ENCODE peak calls at places on chromosomes 7 and 10, in five cellular contexts. D is CD4-positive, alpha-beta T cell; Y is BE2C; F is colonic mucosa; O is upper lobe of left lung. H is an unnamed sample.

GRCh38 chr10:91632671-91633550 is at the start of gene PPP1R3C:
- DNase-seq in D (peak; percentile 10), O (peak; percentile 88), Y (peak; percentile 96), F (peak; percentile 83), H (peak; percentile 88)

GRCh38 chr10:98063740-98064027 is 33.3 kb upstream of the CRTAC1 start:
- DNase-seq in Y (no peak), D (no peak), O (no peak), F (no peak), H (no peak)

GRCh38 chr10:34319197-34319846 is 495.8 kb downstream of the PARD3 start:
- DNase-seq in O (peak; percentile 87), Y (peak; percentile 11), D (no peak), F (peak; percentile 57), H (peak; percentile 55)

GRCh38 chr10:62356447-62356846 is 17.7 kb upstream of the ZNF365 start:
- DNase-seq in D (no peak), Y (no peak), F (no peak), O (no peak), H (no peak)

GRCh38 chr10:14282271-14282670 is 48.5 kb downstream of the FRMD4A start:
- DNase-seq in Y (no peak), O (no peak), F (no peak), D (no peak), H (no peak)

GRCh38 chr7:97118306-97118917 is 914 bp downstream of the SDHAF3 start:
- DNase-seq in Y (no peak), F (no peak), O (no peak), D (no peak), H (no peak)

GRCh38 chr10:93437000-93437945 is 44.9 kb downstream of the MYOF start:
- DNase-seq in Y (no peak), F (no peak), O (peak; percentile 87), D (no peak), H (peak; percentile 95)

GRCh38 chr10:89062861-89063260 is 72.3 kb downstream of the FAS start:
- DNase-seq in Y (no peak), D (no peak), O (no peak), F (no peak), H (peak; percentile 29)

GRCh38 chr10:90787906-90788491 is 69.8 kb downstream of the HTR7 start:
- DNase-seq in F (peak; percentile 34), O (no peak), D (no peak), Y (peak; percentile 28), H (no peak)

GRCh38 chr7:4266270-4267040 is 415.6 kb upstream of the FOXK1 start:
- DNase-seq in Y (no peak), F (peak; percentile 11), O (no peak), D (no peak), H (no peak)

GRCh38 chr7:50205011-50205410 is 99.5 kb upstream of the IKZF1 start:
- DNase-seq in D (no peak), F (no peak), O (no peak), Y (no peak), H (no peak)

GRCh38 chr7:91645542-91645941 is 235.0 kb downstream of the MTERF1 start:
- DNase-seq in F (no peak), Y (no peak), D (no peak), O (no peak), H (no peak)

GRCh38 chr10:127576751-127577161 is 27.6 kb downstream of the NPS start:
- DNase-seq in O (no peak), D (no peak), Y (no peak), F (no peak), H (no peak)

GRCh38 chr10:82228701-82229100 is 353.7 kb downstream of the NRG3 start:
- DNase-seq in D (no peak), O (no peak), Y (no peak), F (no peak), H (no peak)

GRCh38 chr10:96695366-96695765 is 24.9 kb downstream of the PIK3AP1 start:
- DNase-seq in Y (no peak), D (no peak), O (no peak), F (no peak), H (no peak)

GRCh38 chr7:35875292-35875691 is 74.4 kb downstream of the SEPTIN7 start:
- DNase-seq in D (no peak), O (no peak), Y (no peak), F (no peak), H (no peak)

GRCh38 chr10:91798736-91799579 is 732 bp downstream of the TNKS2 start:
- DNase-seq in Y (no peak), F (peak; percentile 46), O (peak; percentile 61), D (peak; percentile 54), H (no peak)

GRCh38 chr10:91033536-91033935 is 112.6 kb upstream of the ANKRD1 start:
- DNase-seq in F (no peak), O (no peak), Y (peak; percentile 62), D (no peak), H (no peak)

GRCh38 chr10:8369666-8370065 is 315.2 kb downstream of the GATA3 start:
- DNase-seq in F (no peak), O (no peak), D (no peak), Y (no peak), H (no peak)

GRCh38 chr7:5282464-5283316 is at the start of gene SLC29A4:
- DNase-seq in F (peak; percentile 58), Y (peak; percentile 60), O (peak; percentile 44), D (no peak), H (peak; percentile 40)

GRCh38 chr10:15857001-15857608 is 3.2 kb downstream of the MINDY3 start:
- DNase-seq in F (peak; percentile 21), Y (no peak), D (no peak), O (no peak), H (no peak)

GRCh38 chr10:131162866-131163265 is 148.7 kb downstream of the TCERG1L start:
- DNase-seq in D (no peak), O (no peak), F (no peak), Y (no peak), H (no peak)

GRCh38 chr7:115476666-115477065 is 553.9 kb downstream of the TFEC start:
- DNase-seq in O (no peak), D (no peak), F (no peak), Y (no peak), H (no peak)

GRCh38 chr10:101031796-101032636 is 982 bp downstream of the SFXN3 start:
- DNase-seq in Y (peak; percentile 64), O (peak; percentile 83), F (peak; percentile 77), D (peak; percentile 85), H (peak; percentile 69)

GRCh38 chr7:96418600-96418999 is 96.7 kb upstream of the SLC25A13 start:
- DNase-seq in F (no peak), O (no peak), Y (no peak), D (no peak), H (no peak)

GRCh38 chr10:74347522-74347921 is 196.5 kb downstream of the ADK start:
- DNase-seq in Y (no peak), F (no peak), D (no peak), O (no peak), H (no peak)

GRCh38 chr10:79608505-79609375 is 2.0 kb upstream of the SFTPA1 start:
- DNase-seq in Y (peak; percentile 63), D (no peak), O (peak; percentile 53), F (peak; percentile 34), H (no peak)

GRCh38 chr7:137652721-137653120 is 194.1 kb downstream of the DGKI start:
- DNase-seq in F (no peak), O (no peak), Y (no peak), D (no peak), H (no peak)

GRCh38 chr10:48931188-48931587 is 8.5 kb downstream of the LRRC18 start:
- DNase-seq in Y (no peak), F (no peak), D (no peak), O (no peak), H (no peak)
- H3K27me3 ChIP-seq in Y (no peaks in the 10 kb centered on the region), F (no peaks in the 10 kb centered on the region), D (no peaks in the 10 kb centered on the region), O (no peaks in the 10 kb centered on the region), H (no peaks in the 10 kb centered on the region)

DNA sequence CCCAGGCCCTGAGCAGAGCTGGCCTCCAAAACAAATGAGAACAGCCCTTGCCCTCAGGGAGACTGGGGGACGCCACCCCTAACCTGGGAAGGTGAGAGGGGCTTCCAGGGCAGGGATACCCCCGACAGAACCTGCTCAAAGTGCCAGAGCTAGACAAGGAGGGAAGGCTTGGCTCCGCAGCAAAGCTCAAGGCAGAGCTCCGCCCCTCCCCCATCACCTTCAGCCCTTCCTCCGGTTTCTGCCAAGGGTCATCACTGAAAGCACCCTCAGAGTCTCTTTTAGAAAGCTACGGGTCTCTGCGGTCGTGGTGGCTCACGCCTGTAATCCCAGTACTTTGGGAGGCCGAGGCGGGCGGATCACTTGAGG is 73.4 kb upstream of the CUX1 start:
- DNase-seq in D (no peak), Y (no peak), F (peak; percentile 33), O (no peak), H (peak; percentile 20)
- H3K27me3 ChIP-seq in D (no peaks in the 10 kb centered on the region), Y (peaks cover 3% of the 10 kb centered on the region), F (no peaks in the 10 kb centered on the region), O (no peaks in the 10 kb centered on the region), H (no peaks in the 10 kb centered on the region)

GRCh38 chr7:45920543-45921380 is at the start of gene IGFBP3:
- DNase-seq in F (no peak), O (no peak), D (no peak), Y (peak; percentile 53), H (peak; percentile 48)
- H3K27me3 ChIP-seq in F (peaks cover 37% of the 10 kb centered on the region), O (peaks cover 19% of the 10 kb centered on the region), D (peaks cover 63% of the 10 kb centered on the region), Y (peaks cover 72% of the 10 kb centered on the region), H (no peaks in the 10 kb centered on the region)

GRCh38 chr7:1259621-1260020 is 26.9 kb downstream of the UNCX start:
- DNase-seq in D (no peak), O (no peak), F (no peak), Y (no peak), H (no peak)
- H3K27me3 ChIP-seq in D (peaks cover 27% of the 10 kb centered on the region), O (peaks cover 19% of the 10 kb centered on the region), F (peaks cover 9% of the 10 kb centered on the region), Y (peaks cover 94% of the 10 kb centered on the region), H (peaks cover 8% of the 10 kb centered on the region)

DNA sequence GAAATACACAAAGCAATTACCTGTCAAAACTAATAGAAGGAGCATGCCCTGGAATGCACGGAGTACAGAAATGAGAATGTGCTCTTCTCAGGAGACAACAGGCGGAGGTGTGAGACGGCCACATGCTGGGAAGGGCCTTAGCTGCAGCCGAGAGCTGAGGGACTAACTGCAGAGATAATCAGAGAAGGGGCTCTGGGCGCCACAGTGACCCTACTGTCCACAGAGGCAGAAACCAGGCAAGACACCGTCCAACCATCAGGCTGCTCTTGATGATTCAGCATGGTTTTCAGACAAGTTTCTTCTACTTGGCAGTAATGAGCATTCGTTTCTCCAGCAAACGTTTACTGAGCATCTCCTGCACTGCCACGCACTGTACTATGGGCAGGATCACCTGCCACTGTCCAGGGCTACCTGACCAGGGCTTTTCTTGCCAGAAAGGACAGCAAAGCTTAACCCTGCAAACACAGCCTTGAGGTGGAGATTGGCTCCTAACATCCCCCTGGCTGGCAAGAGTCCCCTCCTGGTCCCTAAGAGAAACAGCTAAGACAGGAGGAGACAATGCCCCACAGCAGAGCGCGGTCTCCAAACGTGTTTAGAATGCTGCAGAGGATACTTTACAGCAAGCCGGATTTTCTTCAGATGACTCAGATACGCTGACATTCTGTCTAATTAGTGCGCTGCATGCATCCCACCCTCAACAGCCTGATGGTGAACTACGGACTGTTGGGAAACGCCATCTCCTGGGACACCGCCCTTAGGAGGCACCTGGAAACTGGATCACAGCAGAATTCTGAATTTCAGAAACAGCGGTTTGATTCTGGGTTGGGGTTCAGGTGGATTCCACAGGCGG is 17.9 kb downstream of the VIPR2 start:
- DNase-seq in F (no peak), Y (no peak), O (peak; percentile 8), D (no peak), H (peak; percentile 8)
- H3K27me3 ChIP-seq in F (no peaks in the 10 kb centered on the region), Y (no peaks in the 10 kb centered on the region), O (no peaks in the 10 kb centered on the region), D (peaks cover 5% of the 10 kb centered on the region), H (no peaks in the 10 kb centered on the region)

GRCh38 chr7:149785402-149785801 is 12.0 kb upstream of the ZNF467 start:
- DNase-seq in F (no peak), Y (no peak), D (no peak), O (no peak), H (no peak)
- H3K27me3 ChIP-seq in F (peaks cover 11% of the 10 kb centered on the region), Y (no peaks in the 10 kb centered on the region), D (peaks cover 13% of the 10 kb centered on the region), O (peaks cover 5% of the 10 kb centered on the region), H (no peaks in the 10 kb centered on the region)

GRCh38 chr10:103559776-103560175 is 66.3 kb downstream of the NEURL1 start:
- DNase-seq in F (no peak), D (no peak), Y (no peak), O (no peak), H (no peak)
- H3K27me3 ChIP-seq in F (no peaks in the 10 kb centered on the region), D (peaks cover 9% of the 10 kb centered on the region), Y (no peaks in the 10 kb centered on the region), O (peaks cover 6% of the 10 kb centered on the region), H (no peaks in the 10 kb centered on the region)

H was measured in uterus.